ENCODE peak calls at places on chromosomes 6 and 20, in seven cellular contexts. One of them, this sample, is unnamed.

GRCh38 chr20:63186084-63186483 is 29.8 kb downstream of the YTHDF1 start:
- DNase-seq in neural crest cell: no peak
- DNase-seq in fibroblast of pulmonary artery: no peak
- DNase-seq in GM23248: no peak
- DNase-seq in COR-L47: no peak
- DNase-seq in stromal cell of bone marrow: no peak
- DNase-seq in amniotic stem cell: no peak
- DNase-seq in this sample: no peak

GRCh38 chr20:53040678-53041674 is 68.8 kb downstream of the TSHZ2 start:
- DNase-seq in stromal cell of bone marrow: peak; percentile 32
- DNase-seq in fibroblast of pulmonary artery: no peak
- DNase-seq in COR-L47: no peak
- DNase-seq in amniotic stem cell: no peak
- DNase-seq in GM23248: peak; percentile 69
- DNase-seq in neural crest cell: no peak
- DNase-seq in this sample: no peak

GRCh38 chr6:105135056-105135455 is 44.8 kb downstream of the POPDC3 start:
- DNase-seq in COR-L47: peak; percentile 25
- DNase-seq in fibroblast of pulmonary artery: peak; percentile 23
- DNase-seq in GM23248: peak; percentile 57
- DNase-seq in amniotic stem cell: no peak
- DNase-seq in stromal cell of bone marrow: peak; percentile 25
- DNase-seq in neural crest cell: no peak
- DNase-seq in this sample: no peak

GRCh38 chr20:49187330-49188100 is 619 bp downstream of the STAU1 start:
- DNase-seq in fibroblast of pulmonary artery: no peak
- DNase-seq in GM23248: peak; percentile 63
- DNase-seq in stromal cell of bone marrow: no peak
- DNase-seq in COR-L47: peak; percentile 10
- DNase-seq in amniotic stem cell: no peak
- DNase-seq in neural crest cell: peak; percentile 13
- DNase-seq in this sample: peak; percentile 30

GRCh38 chr6:142376115-142376514 is 74.3 kb downstream of the ADGRG6 start:
- DNase-seq in neural crest cell: no peak
- DNase-seq in COR-L47: no peak
- DNase-seq in GM23248: no peak
- DNase-seq in amniotic stem cell: no peak
- DNase-seq in fibroblast of pulmonary artery: no peak
- DNase-seq in stromal cell of bone marrow: no peak
- DNase-seq in this sample: no peak

GRCh38 chr6:154202334-154202733 is 154.3 kb downstream of the IPCEF1 start:
- DNase-seq in neural crest cell: no peak
- DNase-seq in amniotic stem cell: no peak
- DNase-seq in fibroblast of pulmonary artery: no peak
- DNase-seq in COR-L47: no peak
- DNase-seq in stromal cell of bone marrow: no peak
- DNase-seq in GM23248: no peak
- DNase-seq in this sample: no peak

GRCh38 chr6:22682979-22683378 is 113.6 kb downstream of the HDGFL1 start:
- DNase-seq in stromal cell of bone marrow: no peak
- DNase-seq in amniotic stem cell: no peak
- DNase-seq in GM23248: no peak
- DNase-seq in neural crest cell: no peak
- DNase-seq in COR-L47: no peak
- DNase-seq in fibroblast of pulmonary artery: no peak
- DNase-seq in this sample: no peak

GRCh38 chr6:18693923-18694322 is 306.8 kb downstream of the RNF144B start:
- DNase-seq in amniotic stem cell: no peak
- DNase-seq in stromal cell of bone marrow: no peak
- DNase-seq in fibroblast of pulmonary artery: no peak
- DNase-seq in GM23248: no peak
- DNase-seq in COR-L47: peak; percentile 87
- DNase-seq in neural crest cell: no peak
- DNase-seq in this sample: no peak

GRCh38 chr6:25179051-25179778 is 100.0 kb upstream of the CARMIL1 start:
- DNase-seq in GM23248: peak; percentile 81
- DNase-seq in amniotic stem cell: peak; percentile 17
- DNase-seq in COR-L47: no peak
- DNase-seq in neural crest cell: no peak
- DNase-seq in fibroblast of pulmonary artery: peak; percentile 90
- DNase-seq in stromal cell of bone marrow: peak; percentile 66
- DNase-seq in this sample: no peak

GRCh38 chr6:26602262-26602661 is 5.5 kb downstream of the ABT1 start:
- DNase-seq in amniotic stem cell: no peak
- DNase-seq in GM23248: no peak
- DNase-seq in fibroblast of pulmonary artery: no peak
- DNase-seq in COR-L47: no peak
- DNase-seq in neural crest cell: no peak
- DNase-seq in stromal cell of bone marrow: no peak
- DNase-seq in this sample: no peak

GRCh38 chr6:131839388-131839787 is 31.6 kb downstream of the ENPP1 start:
- DNase-seq in GM23248: no peak
- DNase-seq in neural crest cell: no peak
- DNase-seq in fibroblast of pulmonary artery: no peak
- DNase-seq in stromal cell of bone marrow: no peak
- DNase-seq in COR-L47: no peak
- DNase-seq in amniotic stem cell: no peak
- DNase-seq in this sample: no peak

GRCh38 chr20:12058201-12058600 is 140.5 kb downstream of the BTBD3 start:
- DNase-seq in amniotic stem cell: no peak
- DNase-seq in fibroblast of pulmonary artery: no peak
- DNase-seq in stromal cell of bone marrow: no peak
- DNase-seq in neural crest cell: no peak
- DNase-seq in COR-L47: no peak
- DNase-seq in GM23248: no peak
- DNase-seq in this sample: no peak

GRCh38 chr6:14499804-14500203 is 382.2 kb downstream of the CD83 start:
- DNase-seq in GM23248: peak; percentile 90
- DNase-seq in COR-L47: no peak
- DNase-seq in amniotic stem cell: peak; percentile 79
- DNase-seq in stromal cell of bone marrow: peak; percentile 50
- DNase-seq in fibroblast of pulmonary artery: peak; percentile 78
- DNase-seq in neural crest cell: no peak
- DNase-seq in this sample: no peak

GRCh38 chr20:63441777-63442493 is 30.5 kb downstream of the KCNQ2 start:
- DNase-seq in amniotic stem cell: peak; percentile 11
- DNase-seq in fibroblast of pulmonary artery: peak; percentile 33
- DNase-seq in GM23248: peak; percentile 66
- DNase-seq in COR-L47: peak; percentile 56
- DNase-seq in stromal cell of bone marrow: peak; percentile 2
- DNase-seq in neural crest cell: peak; percentile 38
- DNase-seq in this sample: peak; percentile 74

GRCh38 chr20:52404676-52405075 is 213.1 kb upstream of the ZFP64 start:
- DNase-seq in fibroblast of pulmonary artery: no peak
- DNase-seq in amniotic stem cell: no peak
- DNase-seq in stromal cell of bone marrow: no peak
- DNase-seq in COR-L47: no peak
- DNase-seq in neural crest cell: no peak
- DNase-seq in GM23248: no peak
- DNase-seq in this sample: no peak

GRCh38 chr6:168365422-168366165 is 46.0 kb upstream of the DACT2 start:
- DNase-seq in amniotic stem cell: no peak
- DNase-seq in COR-L47: no peak
- DNase-seq in GM23248: no peak
- DNase-seq in neural crest cell: no peak
- DNase-seq in fibroblast of pulmonary artery: no peak
- DNase-seq in stromal cell of bone marrow: no peak
- DNase-seq in this sample: no peak

GRCh38 chr6:134503542-134504281 is 185.8 kb upstream of the SGK1 start:
- DNase-seq in neural crest cell: no peak
- DNase-seq in fibroblast of pulmonary artery: no peak
- DNase-seq in amniotic stem cell: no peak
- DNase-seq in stromal cell of bone marrow: no peak
- DNase-seq in COR-L47: no peak
- DNase-seq in GM23248: peak; percentile 52
- DNase-seq in this sample: no peak

GRCh38 chr20:58598271-58599015 is 52.6 kb upstream of the STX16 start:
- DNase-seq in GM23248: peak; percentile 73
- DNase-seq in fibroblast of pulmonary artery: peak; percentile 80
- DNase-seq in neural crest cell: no peak
- DNase-seq in COR-L47: no peak
- DNase-seq in stromal cell of bone marrow: no peak
- DNase-seq in amniotic stem cell: no peak
- DNase-seq in this sample: no peak

GRCh38 chr6:63371087-63371486 is 51.3 kb upstream of the LGSN start:
- DNase-seq in stromal cell of bone marrow: no peak
- DNase-seq in fibroblast of pulmonary artery: no peak
- DNase-seq in COR-L47: no peak
- DNase-seq in neural crest cell: no peak
- DNase-seq in amniotic stem cell: no peak
- DNase-seq in GM23248: no peak
- DNase-seq in this sample: no peak

GRCh38 chr6:141483561-141484061 is 649.1 kb upstream of the GJE1 start:
- DNase-seq in COR-L47: peak; percentile 34
- DNase-seq in GM23248: peak; percentile 92
- DNase-seq in fibroblast of pulmonary artery: peak; percentile 95
- DNase-seq in neural crest cell: no peak
- DNase-seq in stromal cell of bone marrow: peak; percentile 96
- DNase-seq in amniotic stem cell: peak; percentile 63
- DNase-seq in this sample: no peak

GRCh38 chr6:34816635-34817301 is 24.9 kb downstream of the BLTP3A start:
- DNase-seq in fibroblast of pulmonary artery: no peak
- DNase-seq in amniotic stem cell: no peak
- DNase-seq in stromal cell of bone marrow: no peak
- DNase-seq in neural crest cell: no peak
- DNase-seq in GM23248: no peak
- DNase-seq in COR-L47: no peak
- DNase-seq in this sample: no peak

GRCh38 chr6:100796049-100796823 is 84.9 kb downstream of the ASCC3 start:
- DNase-seq in amniotic stem cell: no peak
- DNase-seq in neural crest cell: no peak
- DNase-seq in GM23248: no peak
- DNase-seq in fibroblast of pulmonary artery: no peak
- DNase-seq in stromal cell of bone marrow: no peak
- DNase-seq in COR-L47: no peak
- DNase-seq in this sample: no peak

GRCh38 chr6:42101186-42101657 is 41.2 kb downstream of the C6orf132 start:
- DNase-seq in neural crest cell: no peak
- DNase-seq in amniotic stem cell: no peak
- DNase-seq in fibroblast of pulmonary artery: peak; percentile 60
- DNase-seq in stromal cell of bone marrow: peak; percentile 49
- DNase-seq in GM23248: peak; percentile 72
- DNase-seq in COR-L47: no peak
- DNase-seq in this sample: no peak

GRCh38 chr20:55004044-55004443 is 528.7 kb downstream of the DOK5 start:
- DNase-seq in fibroblast of pulmonary artery: no peak
- DNase-seq in amniotic stem cell: no peak
- DNase-seq in neural crest cell: no peak
- DNase-seq in COR-L47: peak; percentile 28
- DNase-seq in stromal cell of bone marrow: peak; percentile 7
- DNase-seq in GM23248: no peak
- DNase-seq in this sample: no peak

GRCh38 chr6:153437193-153437592 is 306.1 kb upstream of the RGS17 start:
- DNase-seq in COR-L47: no peak
- DNase-seq in GM23248: no peak
- DNase-seq in amniotic stem cell: no peak
- DNase-seq in stromal cell of bone marrow: no peak
- DNase-seq in neural crest cell: no peak
- DNase-seq in fibroblast of pulmonary artery: no peak
- DNase-seq in this sample: no peak

GRCh38 chr20:17624070-17624469 is 54.2 kb downstream of the DSTN start:
- DNase-seq in fibroblast of pulmonary artery: no peak
- DNase-seq in GM23248: no peak
- DNase-seq in amniotic stem cell: no peak
- DNase-seq in COR-L47: no peak
- DNase-seq in stromal cell of bone marrow: no peak
- DNase-seq in neural crest cell: no peak
- DNase-seq in this sample: no peak

GRCh38 chr6:35496851-35497570 is at the start of gene TEAD3:
- DNase-seq in neural crest cell: peak; percentile 69
- DNase-seq in stromal cell of bone marrow: peak; percentile 44
- DNase-seq in amniotic stem cell: peak; percentile 66
- DNase-seq in fibroblast of pulmonary artery: peak; percentile 61
- DNase-seq in GM23248: peak; percentile 82
- DNase-seq in COR-L47: no peak
- DNase-seq in this sample: peak; percentile 82

This sample was measured in H9.